ENCODE peak calls at places on chromosome 20, in ten cellular contexts. O is adipocyte, T is H9, U is colonic mucosa, Q is mammary epithelial cell, F is K562, E is H1, W is IMR-90, K is endothelial cell of umbilical vein, S is astrocyte. A is an unnamed sample.

GRCh38 chr20:32583581-32584045 is 1.5 kb downstream of the NOL4L start:
- DNase-seq in O (peak; percentile 36), T (no peak), U (no peak), Q (no peak), F (peak; percentile 79), E (no peak), W (no peak), K (no peak), S (no peak), A (no peak)

GRCh38 chr20:8144282-8145245 is 12.5 kb downstream of the PLCB1 start:
- DNase-seq in O (peak; percentile 51), T (peak; percentile 40), U (no peak), Q (peak; percentile 77), F (no peak), E (no peak), W (peak; percentile 89), K (peak; percentile 54), S (peak; percentile 92), A (no peak)

GRCh38 chr20:2872304-2873009 is 824 bp upstream of the PTPRA start:
- DNase-seq in O (peak; percentile 76), T (peak; percentile 66), U (peak; percentile 76), Q (peak; percentile 56), F (peak; percentile 89), E (no peak), W (peak; percentile 43), K (peak; percentile 64), S (peak; percentile 34), A (peak; percentile 89)

GRCh38 chr20:38559764-38560163 is 21.2 kb upstream of the ADIG start:
- DNase-seq in O (peak; percentile 42), T (no peak), U (no peak), Q (no peak), F (no peak), E (no peak), W (peak; percentile 13), K (no peak), S (peak; percentile 29), A (no peak)

GRCh38 chr20:43191946-43192847 is 2.5 kb upstream of the PTPRT start:
- DNase-seq in O (no peak), T (peak; percentile 80), U (no peak), Q (no peak), F (peak; percentile 5), E (peak; percentile 51), W (no peak), K (no peak), S (no peak), A (no peak)

GRCh38 chr20:35285806-35286076 is 1.2 kb upstream of the EIF6 start:
- DNase-seq in O (no peak), T (no peak), U (no peak), Q (no peak), F (peak; percentile 67), E (no peak), W (peak; percentile 31), K (no peak), S (no peak), A (no peak)

GRCh38 chr20:23670361-23670760 is 18.5 kb downstream of the CST4 start:
- DNase-seq in O (no peak), T (no peak), U (no peak), Q (no peak), F (no peak), E (no peak), W (no peak), K (no peak), S (no peak), A (no peak)

GRCh38 chr20:20548527-20549266 is 163.7 kb downstream of the RALGAPA2 start:
- DNase-seq in O (no peak), T (no peak), U (no peak), Q (peak; percentile 93), F (no peak), E (no peak), W (no peak), K (no peak), S (no peak), A (no peak)

GRCh38 chr20:22690616-22691179 is 106.3 kb upstream of the FOXA2 start:
- DNase-seq in O (no peak), T (no peak), U (no peak), Q (no peak), F (no peak), E (no peak), W (no peak), K (no peak), S (no peak), A (no peak)

GRCh38 chr20:1434571-1435336 is 31.9 kb downstream of the NSFL1C start:
- DNase-seq in O (peak; percentile 22), T (no peak), U (peak; percentile 43), Q (peak; percentile 89), F (peak; percentile 89), E (no peak), W (peak; percentile 92), K (peak; percentile 92), S (peak; percentile 90), A (no peak)

GRCh38 chr20:36385503-36385902 is 79.4 kb downstream of the DLGAP4 start:
- DNase-seq in O (no peak), T (no peak), U (no peak), Q (no peak), F (no peak), E (no peak), W (no peak), K (no peak), S (no peak), A (no peak)

GRCh38 chr20:40763646-40764295 is 74.7 kb upstream of the MAFB start:
- DNase-seq in O (peak; percentile 52), T (no peak), U (no peak), Q (no peak), F (no peak), E (no peak), W (no peak), K (peak; percentile 38), S (peak; percentile 6), A (no peak)

GRCh38 chr20:46681032-46681854 is 8.0 kb downstream of the TP53RK start:
- DNase-seq in O (peak; percentile 61), T (peak; percentile 75), U (peak; percentile 79), Q (peak; percentile 48), F (peak; percentile 81), E (no peak), W (peak; percentile 44), K (peak; percentile 52), S (no peak), A (no peak)

GRCh38 chr20:39877792-39878191 is 811.2 kb downstream of the MAFB start:
- DNase-seq in O (no peak), T (no peak), U (no peak), Q (no peak), F (no peak), E (no peak), W (no peak), K (no peak), S (no peak), A (no peak)

GRCh38 chr20:37095108-37095608 is 639 bp downstream of the RBL1 start:
- DNase-seq in O (peak; percentile 15), T (no peak), U (peak; percentile 57), Q (peak; percentile 18), F (peak; percentile 65), E (no peak), W (no peak), K (no peak), S (no peak), A (no peak)

GRCh38 chr20:19828233-19828632 is 70.2 kb downstream of the RIN2 start:
- DNase-seq in O (no peak), T (no peak), U (peak; percentile 18), Q (peak; percentile 78), F (no peak), E (no peak), W (peak; percentile 82), K (peak; percentile 70), S (peak; percentile 58), A (no peak)

GRCh38 chr20:19244291-19244690 is 31.8 kb downstream of the SLC24A3 start:
- DNase-seq in O (no peak), T (no peak), U (no peak), Q (no peak), F (no peak), E (no peak), W (no peak), K (no peak), S (no peak), A (no peak)

GRCh38 chr20:61352381-61353260 is 100.6 kb downstream of the CDH4 start:
- DNase-seq in O (no peak), T (peak; percentile 39), U (no peak), Q (no peak), F (no peak), E (no peak), W (no peak), K (no peak), S (no peak), A (no peak)

DNA sequence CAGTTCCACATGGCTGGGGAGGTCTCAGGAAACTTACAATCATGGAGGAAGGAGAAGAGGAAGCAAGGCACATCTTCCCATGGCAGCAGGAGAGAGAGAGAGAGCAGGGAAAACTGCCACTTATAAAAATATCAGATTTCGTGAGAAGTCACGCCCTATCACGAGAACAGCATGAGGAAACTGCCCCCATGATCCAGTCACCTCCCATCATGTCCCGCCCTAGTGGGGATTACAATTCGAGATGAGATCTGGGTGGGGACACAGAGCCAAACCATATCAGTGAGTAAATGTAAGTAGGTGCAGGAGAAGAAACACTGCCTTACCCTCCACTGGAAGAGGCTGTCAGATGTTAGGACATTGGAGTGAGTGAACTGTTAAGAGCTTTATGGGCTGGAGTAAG is 270.4 kb downstream of the TFAP2C start:
- DNase-seq in O (no peak), T (no peak), U (no peak), Q (no peak), F (no peak), E (no peak), W (no peak), K (no peak), S (no peak), A (no peak)
- H3K4me1 ChIP-seq in O (no peaks in the 10 kb centered on the region), T (peaks cover 4% of the 10 kb centered on the region), U (no peaks in the 10 kb centered on the region), Q (no peaks in the 10 kb centered on the region), F (no peaks in the 10 kb centered on the region), E (peaks cover 6% of the 10 kb centered on the region), W (no peaks in the 10 kb centered on the region), K (no peaks in the 10 kb centered on the region), S (no peaks in the 10 kb centered on the region), A (no peaks in the 10 kb centered on the region)

DNA sequence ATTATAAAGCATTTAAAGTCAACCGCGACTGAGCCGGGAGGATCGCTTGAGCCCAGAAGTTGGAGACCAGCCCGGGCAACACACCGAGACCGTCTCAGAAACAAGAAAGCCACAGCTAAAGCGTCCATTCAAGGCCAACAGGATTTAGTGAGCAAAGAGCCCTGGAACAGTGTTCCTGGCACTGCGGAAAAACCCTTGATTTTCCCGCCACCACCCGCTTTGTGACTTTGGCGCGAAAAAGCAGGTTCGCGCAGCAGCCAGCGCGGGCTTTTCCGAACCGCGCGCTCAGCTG is 669 bp downstream of the PCNA start:
- DNase-seq in O (no peak), T (no peak), U (no peak), Q (no peak), F (no peak), E (no peak), W (no peak), K (no peak), S (no peak), A (no peak)
- H3K9ac ChIP-seq in O (peak overlapping the region; percentile 90), T (peak overlapping the region; percentile 99), U (peak overlapping the region; percentile 97), Q (peak overlapping the region; percentile 91), F (peak overlapping the region; percentile 94), E (peak overlapping the region; percentile 100), W (peak overlapping the region; percentile 61), K (peak overlapping the region; percentile 87), S (peak overlapping the region; percentile 93), A (no peak overlapping the region)

GRCh38 chr20:11651647-11652046 is 266.0 kb upstream of the BTBD3 start:
- DNase-seq in O (no peak), T (no peak), U (no peak), Q (no peak), F (no peak), E (no peak), W (no peak), K (no peak), S (no peak), A (no peak)
- H3K4me1 ChIP-seq in O (no peaks in the 10 kb centered on the region), T (no peaks in the 10 kb centered on the region), U (no peaks in the 10 kb centered on the region), Q (no peaks in the 10 kb centered on the region), F (no peaks in the 10 kb centered on the region), E (no peaks in the 10 kb centered on the region), W (no peaks in the 10 kb centered on the region), K (no peaks in the 10 kb centered on the region), S (no peaks in the 10 kb centered on the region), A (no peaks in the 10 kb centered on the region)

GRCh38 chr20:63911171-63911570 is 16.2 kb downstream of the DNAJC5 start:
- DNase-seq in O (no peak), T (no peak), U (peak; percentile 83), Q (peak; percentile 99), F (no peak), E (no peak), W (peak; percentile 50), K (no peak), S (peak; percentile 44), A (no peak)
- H3K9ac ChIP-seq in O (peak overlapping the region; percentile 42), T (no peak overlapping the region), U (no peak overlapping the region), Q (peak overlapping the region; percentile 21), F (no peak overlapping the region), E (no peak overlapping the region), W (peak overlapping the region; percentile 49), K (no peak overlapping the region), S (peak overlapping the region; percentile 11), A (no peak overlapping the region)

A was measured in kidney.